ENCODE peak calls at places on chromosomes 12 and 14, in ten cellular contexts. P is mucosa of descending colon; R is activated T-cell treated with anti-CD3 and anti-CD28 coated beads, Interleukin-2, amount 50 U/mL, for 72 hours; H is left kidney; L is trophoblast cell; S is RCC 7860; C is H9; X is nucleus accumbens; B is ACHN; V is HT1080. W is an unnamed sample.

GRCh38 chr14:104858811-104859426 is 6.1 kb upstream of the CEP170B start:
- DNase-seq in V (no peak), H (no peak), B (no peak), P (no peak), C (no peak), L (no peak), S (no peak), X (no peak), R (no peak), W (no peak)

GRCh38 chr14:41285193-41285748 is 321.4 kb upstream of the LRFN5 start:
- DNase-seq in B (peak), V (peak), C (no peak), P (peak), L (peak), H (peak), S (no peak), X (no peak), R (no peak), W (no peak)

GRCh38 chr14:73755434-73756014 is 41.3 kb upstream of the PNMA1 start:
- DNase-seq in C (no peak), H (peak), B (no peak), V (no peak), L (peak), S (no peak), R (no peak), X (no peak), P (peak), W (no peak)

GRCh38 chr12:12379831-12380730 is 23.2 kb downstream of the BORCS5 start:
- DNase-seq in V (no peak), S (no peak), X (no peak), L (no peak), C (no peak), H (no peak), R (peak), B (no peak), P (no peak), W (no peak)

GRCh38 chr12:121673013-121673441 is 3.6 kb upstream of the MORN3 start:
- DNase-seq in H (peak), P (peak), C (peak), R (peak), S (no peak), L (peak), B (no peak), X (no peak), V (no peak), W (no peak)

GRCh38 chr12:106353178-106353577 is 4.4 kb upstream of the POLR3B start:
- DNase-seq in V (no peak), B (no peak), R (no peak), C (no peak), S (no peak), P (no peak), L (no peak), X (no peak), H (no peak), W (no peak)

GRCh38 chr12:75781532-75782046 is 250.0 kb downstream of the PHLDA1 start:
- DNase-seq in R (peak), V (peak), C (no peak), P (no peak), X (no peak), H (no peak), L (peak), S (peak), B (no peak), W (peak)

GRCh38 chr14:68978550-68978911 is 571 bp downstream of the ACTN1 start:
- DNase-seq in X (no peak), P (peak), B (peak), C (peak), V (no peak), L (peak), R (peak), H (peak), S (no peak), W (no peak)

GRCh38 chr12:52975204-52975603 is 26.3 kb downstream of the KRT18 start:
- DNase-seq in R (no peak), L (peak), X (no peak), C (no peak), B (no peak), H (peak), P (no peak), S (no peak), V (peak), W (no peak)

GRCh38 chr12:119547016-119547415 is 46.6 kb upstream of the TMEM233 start:
- DNase-seq in C (no peak), H (no peak), L (no peak), P (no peak), V (no peak), X (no peak), S (no peak), B (no peak), R (no peak), W (no peak)